ENCODE peak calls at places on chromosomes 3 and 15, in eight cellular contexts. K is WERI-Rb-1, R is foreskin fibroblast, W is AG10803, B is astrocyte of the spinal cord, E is AG09319, X is adrenal gland, G is ovary. V is an unnamed sample.

GRCh38 chr15:87263296-87263695 is 993.2 kb downstream of the NTRK3 start:
- DNase-seq in B (no peak), G (no peak), W (no peak), X (no peak), R (no peak), E (no peak), K (no peak), V (no peak)

GRCh38 chr15:27414168-27414870 is 443.3 kb downstream of the GABRG3 start:
- DNase-seq in E (no peak), X (no peak), W (peak), G (no peak), B (peak), K (no peak), R (no peak), V (no peak)

GRCh38 chr15:66024116-66024515 is 154.8 kb downstream of the RAB11A start:
- DNase-seq in W (no peak), K (no peak), B (no peak), E (no peak), R (no peak), G (no peak), X (no peak), V (no peak)

GRCh38 chr15:78263907-78264303 is 457 bp upstream of the DNAJA4 start:
- DNase-seq in B (no peak), W (no peak), G (no peak), E (no peak), X (no peak), R (no peak), K (no peak), V (no peak)

GRCh38 chr15:69141286-69141701 is 19.1 kb upstream of the GLCE start:
- DNase-seq in E (no peak), B (no peak), R (no peak), W (no peak), G (no peak), X (no peak), K (no peak), V (peak)

GRCh38 chr3:133444071-133444774 is 44.4 kb downstream of the BFSP2 start:
- DNase-seq in W (no peak), K (no peak), B (peak), X (no peak), G (no peak), R (no peak), E (no peak), V (peak)

GRCh38 chr3:140816804-140817203 is 124.8 kb upstream of the SLC25A36 start:
- DNase-seq in X (no peak), K (no peak), E (no peak), B (no peak), G (no peak), R (no peak), W (no peak), V (no peak)

GRCh38 chr3:128327606-128328031 is 139.1 kb downstream of the DNAJB8 start:
- DNase-seq in G (no peak), B (no peak), K (no peak), E (no peak), R (no peak), W (no peak), X (peak), V (no peak)

GRCh38 chr15:73601449-73602425 is 31.5 kb downstream of the NPTN start:
- DNase-seq in W (peak), B (peak), G (peak), R (peak), E (no peak), K (peak), X (peak), V (peak)

GRCh38 chr15:74222705-74223104 is 13.4 kb upstream of the CCDC33 start:
- DNase-seq in G (no peak), R (no peak), W (no peak), X (no peak), E (no peak), K (no peak), B (no peak), V (no peak)

GRCh38 chr3:127674793-127675189 is 2.0 kb downstream of the ABTB1 start:
- DNase-seq in B (no peak), G (peak), K (no peak), E (no peak), X (peak), R (no peak), W (no peak), V (no peak)

GRCh38 chr3:128619146-128619890 is 31.3 kb downstream of the RPN1 start:
- DNase-seq in X (no peak), W (peak), E (no peak), G (no peak), K (no peak), B (peak), R (peak), V (peak)

GRCh38 chr15:56524915-56525314 is 60.0 kb upstream of the MNS1 start:
- DNase-seq in X (no peak), G (no peak), K (no peak), W (peak), B (peak), R (peak), E (no peak), V (peak)

GRCh38 chr15:78092111-78093041 is at the start of gene SH2D7:
- DNase-seq in G (no peak), K (no peak), B (no peak), E (no peak), W (no peak), R (no peak), X (peak), V (no peak)

GRCh38 chr15:100224206-100225185 is 117.3 kb downstream of the ADAMTS17 start:
- DNase-seq in X (peak), W (no peak), E (no peak), G (no peak), R (no peak), B (peak), K (no peak), V (no peak)

GRCh38 chr3:127452321-127452821 is 138.2 kb downstream of the TPRA1 start:
- DNase-seq in R (no peak), E (no peak), X (no peak), W (no peak), G (no peak), B (no peak), K (no peak), V (no peak)

GRCh38 chr15:81029416-81030367 is 29.0 kb downstream of the TLNRD1 start:
- DNase-seq in R (no peak), G (no peak), X (no peak), B (peak), W (peak), E (no peak), K (no peak), V (no peak)

GRCh38 chr3:10707089-10707983 is 108.7 kb upstream of the SLC6A11 start:
- DNase-seq in G (no peak), R (no peak), X (no peak), B (no peak), E (no peak), W (no peak), K (no peak), V (no peak)

GRCh38 chr3:30124435-30125390 is 481.7 kb upstream of the TGFBR2 start:
- DNase-seq in W (peak), B (peak), X (peak), G (no peak), R (peak), K (peak), E (no peak), V (peak)

GRCh38 chr3:13705702-13706280 is 156.9 kb downstream of the FBLN2 start:
- DNase-seq in X (no peak), G (no peak), B (no peak), E (no peak), K (peak), W (no peak), R (no peak), V (no peak)

DNA sequence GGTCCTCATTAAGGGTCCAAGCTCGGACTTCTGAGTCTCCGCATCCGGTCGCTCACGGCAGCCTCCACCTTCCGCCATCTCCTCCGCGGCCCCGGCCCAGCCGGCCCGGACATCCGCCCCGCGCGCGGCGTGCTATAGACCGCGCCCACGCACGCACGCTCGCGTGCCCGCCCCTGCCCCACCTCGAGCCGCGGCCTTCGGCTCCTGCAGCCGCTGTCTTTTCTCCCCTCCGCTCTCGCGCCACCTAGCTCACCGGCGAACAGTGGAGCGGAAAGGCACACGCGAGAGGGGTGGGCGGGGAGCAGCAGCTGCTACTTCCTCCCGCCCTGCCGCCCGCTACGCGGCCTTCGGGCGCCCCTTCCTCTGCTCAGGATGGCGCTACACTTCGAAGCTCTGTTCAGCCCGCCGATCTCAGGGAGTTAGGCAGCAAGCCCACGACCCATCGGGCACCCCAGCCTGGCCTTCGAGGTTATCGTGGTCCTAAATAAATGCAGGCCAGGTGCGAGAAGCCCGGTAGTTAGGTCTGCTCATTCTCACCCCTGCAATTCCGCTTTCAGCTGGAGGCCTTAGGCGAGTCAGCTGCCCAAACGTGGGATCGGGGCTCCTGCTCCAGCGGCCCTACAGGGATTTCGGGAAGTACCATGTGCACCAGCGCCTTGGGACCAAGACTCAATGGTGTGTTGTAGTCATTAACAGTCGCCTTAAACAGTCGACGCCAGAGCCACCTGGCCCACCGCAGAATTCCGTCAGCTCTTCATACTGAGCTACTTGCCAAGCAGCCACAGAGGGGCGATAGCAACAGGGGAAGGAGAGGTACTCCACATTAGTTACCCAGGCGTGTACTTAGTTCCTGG is at the start of gene USP4:
- DNase-seq in R (peak), B (peak), X (peak), E (peak), K (peak), W (peak), G (peak), V (peak)
- TF ChIP-seq CTCF in R (peak), B (peak), X (peak), E (peak), K (peak), W (peak), G (peak), V (peak)

GRCh38 chr3:46893146-46893748 is 15.7 kb downstream of the PTH1R start:
- DNase-seq in B (no peak), X (no peak), W (no peak), R (no peak), K (no peak), E (no peak), G (no peak), V (no peak)
- TF ChIP-seq CTCF in B (no peak), X (no peak), W (no peak), R (no peak), K (no peak), E (no peak), G (no peak), V (no peak)

DNA sequence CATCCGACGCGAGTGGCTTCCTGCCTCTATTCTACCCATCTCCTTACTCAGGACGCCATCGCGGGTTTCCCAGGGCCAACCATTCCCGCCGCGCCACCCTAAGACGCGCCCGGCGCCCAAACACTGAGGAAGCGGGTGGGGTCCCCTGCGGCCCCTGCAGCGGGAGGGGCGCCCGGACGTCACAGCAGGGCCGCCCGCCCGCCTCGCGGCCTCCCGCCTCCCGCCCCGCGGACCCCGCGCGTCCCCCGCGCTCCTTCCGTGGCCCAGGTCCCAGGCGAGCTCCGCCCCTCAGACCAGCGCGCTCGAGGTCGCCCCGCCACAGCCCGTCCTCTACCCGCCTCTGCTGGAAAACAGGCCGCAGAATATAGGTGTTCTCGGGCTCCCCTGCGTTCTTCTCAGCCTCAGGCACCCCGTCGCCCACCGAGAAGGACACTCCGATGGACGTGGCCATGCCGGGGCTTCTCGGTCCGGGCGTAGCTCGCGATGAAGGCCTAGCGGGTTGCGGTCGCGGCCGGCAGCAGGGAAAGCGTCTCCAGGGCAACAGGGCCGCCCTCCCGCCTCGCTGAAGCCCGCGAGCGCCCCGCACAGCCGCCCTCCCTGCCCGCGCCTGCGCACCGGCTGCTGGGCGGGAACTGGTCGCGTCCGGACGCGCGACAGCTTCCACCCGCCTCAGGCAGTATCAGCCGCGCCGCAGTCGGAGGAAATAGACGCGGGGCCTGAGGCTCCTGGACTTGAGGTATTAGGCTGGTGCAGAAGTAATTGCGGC is at the start of gene DYNLT2B:
- DNase-seq in E (peak), G (peak), K (peak), X (peak), R (peak), B (peak), W (peak), V (peak)
- TF ChIP-seq CTCF in E (no peak), G (no peak), K (no peak), X (no peak), R (no peak), B (no peak), W (no peak), V (no peak)

DNA sequence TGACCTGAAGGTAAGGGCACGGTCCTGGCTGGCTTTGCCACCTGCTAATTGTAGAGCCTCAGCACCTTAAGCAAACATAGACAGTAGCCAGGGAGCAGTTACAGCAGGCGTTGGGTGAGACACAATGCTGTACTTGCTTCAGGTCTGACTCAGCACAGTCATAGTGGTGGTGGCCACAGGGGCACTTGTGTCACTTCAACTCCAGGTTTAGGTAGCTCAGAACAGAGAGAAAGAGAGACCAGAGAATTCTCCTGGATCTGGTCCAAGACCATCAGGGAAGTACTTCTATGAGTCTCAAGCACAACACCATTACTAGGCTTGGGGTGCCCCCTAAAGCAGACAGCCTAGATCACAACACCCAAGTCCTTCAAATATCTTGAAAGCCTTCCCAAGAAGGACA is 204.4 kb downstream of the OTOL1 start:
- DNase-seq in X (no peak), B (no peak), G (no peak), E (no peak), R (no peak), K (no peak), W (no peak), V (peak)
- TF ChIP-seq CTCF in X (no peak), B (no peak), G (no peak), E (no peak), R (no peak), K (peak), W (no peak), V (no peak)

V was measured in MCF 10A.